ENCODE peak calls at places on chromosome 13, in nine cellular contexts. One of them, this sample, is unnamed.

GRCh38 chr13:94210826-94211225 is 268.7 kb downstream of the DCT start:
- DNase-seq in tibial nerve: no peak
- DNase-seq in esophagus squamous epithelium: no peak
- DNase-seq in stomach: no peak
- DNase-seq in heart left ventricle: no peak
- DNase-seq in transverse colon: no peak
- DNase-seq in suprapubic skin: no peak
- DNase-seq in A549: no peak
- DNase-seq in GM12878: no peak
- DNase-seq in this sample: no peak

GRCh38 chr13:40505196-40505595 is 161.2 kb downstream of the FOXO1 start:
- DNase-seq in tibial nerve: no peak
- DNase-seq in esophagus squamous epithelium: no peak
- DNase-seq in stomach: no peak
- DNase-seq in heart left ventricle: no peak
- DNase-seq in transverse colon: no peak
- DNase-seq in suprapubic skin: no peak
- DNase-seq in A549: no peak
- DNase-seq in GM12878: no peak
- DNase-seq in this sample: no peak

GRCh38 chr13:39840201-39840600 is 184.7 kb downstream of the COG6 start:
- DNase-seq in tibial nerve: peak
- DNase-seq in esophagus squamous epithelium: no peak
- DNase-seq in stomach: no peak
- DNase-seq in heart left ventricle: no peak
- DNase-seq in transverse colon: no peak
- DNase-seq in suprapubic skin: no peak
- DNase-seq in A549: no peak
- DNase-seq in GM12878: no peak
- DNase-seq in this sample: no peak

GRCh38 chr13:75635621-75636338 is at the start of gene LMO7:
- DNase-seq in tibial nerve: peak
- DNase-seq in esophagus squamous epithelium: no peak
- DNase-seq in stomach: peak
- DNase-seq in heart left ventricle: peak
- DNase-seq in transverse colon: peak
- DNase-seq in suprapubic skin: peak
- DNase-seq in A549: peak
- DNase-seq in GM12878: no peak
- DNase-seq in this sample: peak

GRCh38 chr13:76882431-76882830 is 3.8 kb downstream of the KCTD12 start:
- DNase-seq in tibial nerve: no peak
- DNase-seq in esophagus squamous epithelium: no peak
- DNase-seq in stomach: no peak
- DNase-seq in heart left ventricle: no peak
- DNase-seq in transverse colon: peak
- DNase-seq in suprapubic skin: no peak
- DNase-seq in A549: no peak
- DNase-seq in GM12878: no peak
- DNase-seq in this sample: no peak

GRCh38 chr13:90453342-90453741 is 894.1 kb upstream of the MIR17HG start:
- DNase-seq in tibial nerve: no peak
- DNase-seq in esophagus squamous epithelium: no peak
- DNase-seq in stomach: no peak
- DNase-seq in heart left ventricle: no peak
- DNase-seq in transverse colon: no peak
- DNase-seq in suprapubic skin: no peak
- DNase-seq in A549: no peak
- DNase-seq in GM12878: no peak
- DNase-seq in this sample: no peak

GRCh38 chr13:42173789-42174343 is 98.1 kb upstream of the AKAP11 start:
- DNase-seq in tibial nerve: no peak
- DNase-seq in esophagus squamous epithelium: no peak
- DNase-seq in stomach: no peak
- DNase-seq in heart left ventricle: no peak
- DNase-seq in transverse colon: no peak
- DNase-seq in suprapubic skin: no peak
- DNase-seq in A549: no peak
- DNase-seq in GM12878: no peak
- DNase-seq in this sample: no peak

GRCh38 chr13:34124912-34125311 is 307.0 kb downstream of the RFC3 start:
- DNase-seq in tibial nerve: no peak
- DNase-seq in esophagus squamous epithelium: no peak
- DNase-seq in stomach: no peak
- DNase-seq in heart left ventricle: no peak
- DNase-seq in transverse colon: no peak
- DNase-seq in suprapubic skin: no peak
- DNase-seq in A549: no peak
- DNase-seq in GM12878: no peak
- DNase-seq in this sample: no peak

GRCh38 chr13:66087149-66087780 is 1142.9 kb downstream of the PCDH9 start:
- DNase-seq in tibial nerve: no peak
- DNase-seq in esophagus squamous epithelium: no peak
- DNase-seq in stomach: no peak
- DNase-seq in heart left ventricle: no peak
- DNase-seq in transverse colon: no peak
- DNase-seq in suprapubic skin: no peak
- DNase-seq in A549: no peak
- DNase-seq in GM12878: no peak
- DNase-seq in this sample: no peak

GRCh38 chr13:97749174-97749573 is 204.3 kb upstream of the IPO5 start:
- DNase-seq in tibial nerve: no peak
- DNase-seq in esophagus squamous epithelium: no peak
- DNase-seq in stomach: no peak
- DNase-seq in heart left ventricle: no peak
- DNase-seq in transverse colon: no peak
- DNase-seq in suprapubic skin: no peak
- DNase-seq in A549: peak
- DNase-seq in GM12878: no peak
- DNase-seq in this sample: peak

GRCh38 chr13:23352161-23352560 is 81.3 kb downstream of the SACS start:
- DNase-seq in tibial nerve: no peak
- DNase-seq in esophagus squamous epithelium: no peak
- DNase-seq in stomach: no peak
- DNase-seq in heart left ventricle: no peak
- DNase-seq in transverse colon: no peak
- DNase-seq in suprapubic skin: no peak
- DNase-seq in A549: no peak
- DNase-seq in GM12878: no peak
- DNase-seq in this sample: no peak

GRCh38 chr13:100349594-100349993 is 239.0 kb downstream of the GGACT start:
- DNase-seq in tibial nerve: no peak
- DNase-seq in esophagus squamous epithelium: no peak
- DNase-seq in stomach: no peak
- DNase-seq in heart left ventricle: no peak
- DNase-seq in transverse colon: no peak
- DNase-seq in suprapubic skin: no peak
- DNase-seq in A549: no peak
- DNase-seq in GM12878: no peak
- DNase-seq in this sample: no peak

GRCh38 chr13:95160112-95160906 is 140.9 kb downstream of the ABCC4 start:
- DNase-seq in tibial nerve: no peak
- DNase-seq in esophagus squamous epithelium: no peak
- DNase-seq in stomach: no peak
- DNase-seq in heart left ventricle: no peak
- DNase-seq in transverse colon: no peak
- DNase-seq in suprapubic skin: no peak
- DNase-seq in A549: no peak
- DNase-seq in GM12878: no peak
- DNase-seq in this sample: no peak

GRCh38 chr13:113777311-113778260 is 18.6 kb downstream of the TMEM255B start:
- DNase-seq in tibial nerve: no peak
- DNase-seq in esophagus squamous epithelium: no peak
- DNase-seq in stomach: no peak
- DNase-seq in heart left ventricle: no peak
- DNase-seq in transverse colon: no peak
- DNase-seq in suprapubic skin: no peak
- DNase-seq in A549: no peak
- DNase-seq in GM12878: no peak
- DNase-seq in this sample: no peak

GRCh38 chr13:36345438-36346221 is 564 bp downstream of the SPART start:
- DNase-seq in tibial nerve: peak
- DNase-seq in esophagus squamous epithelium: no peak
- DNase-seq in stomach: peak
- DNase-seq in heart left ventricle: peak
- DNase-seq in transverse colon: peak
- DNase-seq in suprapubic skin: peak
- DNase-seq in A549: peak
- DNase-seq in GM12878: no peak
- DNase-seq in this sample: peak

GRCh38 chr13:36344886-36345437 is 1.2 kb downstream of the SPART start:
- DNase-seq in tibial nerve: no peak
- DNase-seq in esophagus squamous epithelium: no peak
- DNase-seq in stomach: no peak
- DNase-seq in heart left ventricle: no peak
- DNase-seq in transverse colon: no peak
- DNase-seq in suprapubic skin: no peak
- DNase-seq in A549: no peak
- DNase-seq in GM12878: no peak
- DNase-seq in this sample: no peak

GRCh38 chr13:36344173-36344572 is 2.0 kb downstream of the SPART start:
- DNase-seq in tibial nerve: no peak
- DNase-seq in esophagus squamous epithelium: no peak
- DNase-seq in stomach: no peak
- DNase-seq in heart left ventricle: no peak
- DNase-seq in transverse colon: peak
- DNase-seq in suprapubic skin: no peak
- DNase-seq in A549: no peak
- DNase-seq in GM12878: no peak
- DNase-seq in this sample: no peak

GRCh38 chr13:36347826-36348225 is 1.6 kb upstream of the SPART start:
- DNase-seq in tibial nerve: no peak
- DNase-seq in esophagus squamous epithelium: no peak
- DNase-seq in stomach: no peak
- DNase-seq in heart left ventricle: no peak
- DNase-seq in transverse colon: no peak
- DNase-seq in suprapubic skin: no peak
- DNase-seq in A549: no peak
- DNase-seq in GM12878: no peak
- DNase-seq in this sample: no peak

GRCh38 chr13:36346222-36347083 is at the start of gene SPART:
- DNase-seq in tibial nerve: peak
- DNase-seq in esophagus squamous epithelium: peak
- DNase-seq in stomach: peak
- DNase-seq in heart left ventricle: peak
- DNase-seq in transverse colon: peak
- DNase-seq in suprapubic skin: peak
- DNase-seq in A549: peak
- DNase-seq in GM12878: peak
- DNase-seq in this sample: peak
- TF ChIP-seq POLR2A in tibial nerve: peak
- TF ChIP-seq POLR2A in esophagus squamous epithelium: peak
- TF ChIP-seq POLR2A in stomach: no peak
- TF ChIP-seq POLR2A in heart left ventricle: peak
- TF ChIP-seq POLR2A in transverse colon: peak
- TF ChIP-seq POLR2A in suprapubic skin: no peak
- TF ChIP-seq POLR2A in A549: no peak
- TF ChIP-seq POLR2A in GM12878: peak
- TF ChIP-seq POLR2A in this sample: peak

GRCh38 chr13:110306960-110307696 is at the start of the genes COL4A1 and COL4A2:
- DNase-seq in tibial nerve: peak
- DNase-seq in esophagus squamous epithelium: no peak
- DNase-seq in stomach: no peak
- DNase-seq in heart left ventricle: peak
- DNase-seq in transverse colon: peak
- DNase-seq in suprapubic skin: peak
- DNase-seq in A549: no peak
- DNase-seq in GM12878: no peak
- DNase-seq in this sample: peak
- TF ChIP-seq POLR2A in tibial nerve: peak
- TF ChIP-seq POLR2A in esophagus squamous epithelium: peak
- TF ChIP-seq POLR2A in stomach: no peak
- TF ChIP-seq POLR2A in heart left ventricle: peak
- TF ChIP-seq POLR2A in transverse colon: peak
- TF ChIP-seq POLR2A in suprapubic skin: peak
- TF ChIP-seq POLR2A in A549: peak
- TF ChIP-seq POLR2A in GM12878: no peak
- TF ChIP-seq POLR2A in this sample: peak

DNA sequence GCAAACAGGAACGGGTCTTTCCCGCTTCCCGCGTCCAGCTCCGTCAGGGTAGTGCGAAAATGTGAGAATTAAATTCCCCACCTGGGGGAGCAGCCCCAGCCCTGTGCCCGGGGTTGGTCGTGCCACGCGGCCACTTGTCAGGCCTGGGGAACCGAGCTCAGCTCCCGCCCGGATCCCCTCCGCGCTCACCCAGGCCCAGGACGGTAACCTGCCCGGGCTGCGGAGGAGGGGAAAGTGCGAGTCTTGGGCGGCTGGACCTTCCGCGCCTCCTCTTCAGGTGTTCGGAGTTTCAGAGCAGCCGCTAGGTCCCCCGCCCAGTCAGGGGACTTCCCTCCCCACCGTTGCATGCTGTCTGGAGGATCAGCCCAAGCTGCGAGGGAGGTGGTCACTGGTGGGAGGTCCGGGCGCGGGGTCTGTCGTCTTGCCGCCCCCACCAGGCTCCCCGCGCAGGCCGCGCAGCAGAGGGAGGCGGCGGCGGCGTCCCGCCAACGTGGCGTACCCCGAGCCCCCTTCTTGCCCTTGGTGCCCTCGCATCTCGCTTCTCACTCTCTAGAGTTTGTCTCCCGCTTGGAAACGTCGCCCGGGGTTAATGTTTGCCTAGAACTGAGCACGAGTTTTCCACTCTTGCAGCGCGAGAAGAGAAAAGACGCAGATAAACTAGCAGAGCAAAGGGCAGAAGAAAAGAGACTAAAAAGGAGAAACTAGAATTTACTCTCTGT is 8.1 kb downstream of the URAD start:
- DNase-seq in tibial nerve: no peak
- DNase-seq in esophagus squamous epithelium: no peak
- DNase-seq in stomach: no peak
- DNase-seq in heart left ventricle: no peak
- DNase-seq in transverse colon: peak
- DNase-seq in suprapubic skin: peak
- DNase-seq in A549: no peak
- DNase-seq in GM12878: no peak
- DNase-seq in this sample: no peak
- TF ChIP-seq POLR2A in tibial nerve: no peak
- TF ChIP-seq POLR2A in esophagus squamous epithelium: no peak
- TF ChIP-seq POLR2A in stomach: no peak
- TF ChIP-seq POLR2A in heart left ventricle: no peak
- TF ChIP-seq POLR2A in transverse colon: peak
- TF ChIP-seq POLR2A in suprapubic skin: no peak
- TF ChIP-seq POLR2A in A549: no peak
- TF ChIP-seq POLR2A in GM12878: no peak
- TF ChIP-seq POLR2A in this sample: no peak

DNA sequence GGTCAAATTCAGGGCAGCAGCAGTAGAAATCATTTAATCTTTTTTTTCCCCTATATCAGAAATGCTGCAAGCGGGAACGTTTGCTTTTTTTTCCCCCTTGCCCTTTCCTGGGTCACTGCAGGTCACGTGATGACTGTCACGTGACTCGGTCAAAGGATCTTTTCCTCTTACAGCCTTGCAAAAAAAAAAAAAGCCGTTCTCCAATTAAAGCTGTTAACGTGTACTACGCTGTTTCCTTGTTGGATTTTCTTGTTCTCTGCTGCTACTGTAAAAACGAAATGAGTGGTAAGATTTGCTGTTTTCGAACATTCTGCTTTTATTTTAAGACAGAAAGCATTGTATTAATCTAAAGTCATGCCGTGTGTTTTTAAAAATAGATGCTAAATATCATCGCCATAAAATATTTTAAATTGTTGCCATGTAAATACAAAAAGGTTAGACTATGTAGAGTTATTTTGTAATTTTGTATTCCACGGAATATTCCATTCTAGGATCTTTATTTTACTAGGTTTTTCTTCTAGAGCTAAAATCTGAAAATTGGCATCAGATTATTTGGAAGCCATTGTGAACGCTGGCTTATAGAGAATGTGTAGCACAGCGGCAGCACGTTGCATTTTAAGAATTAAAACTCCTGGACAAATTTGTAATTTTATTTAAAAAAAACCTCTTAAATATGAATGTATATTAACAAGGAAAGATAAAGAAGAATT is 109.9 kb upstream of the MLNR start:
- DNase-seq in tibial nerve: peak
- DNase-seq in esophagus squamous epithelium: peak
- DNase-seq in stomach: peak
- DNase-seq in heart left ventricle: peak
- DNase-seq in transverse colon: peak
- DNase-seq in suprapubic skin: peak
- DNase-seq in A549: peak
- DNase-seq in GM12878: peak
- DNase-seq in this sample: peak
- TF ChIP-seq POLR2A in tibial nerve: no peak
- TF ChIP-seq POLR2A in esophagus squamous epithelium: no peak
- TF ChIP-seq POLR2A in stomach: no peak
- TF ChIP-seq POLR2A in heart left ventricle: no peak
- TF ChIP-seq POLR2A in transverse colon: peak
- TF ChIP-seq POLR2A in suprapubic skin: no peak
- TF ChIP-seq POLR2A in A549: no peak
- TF ChIP-seq POLR2A in GM12878: no peak
- TF ChIP-seq POLR2A in this sample: no peak

This sample was measured in H54.